ENCODE peak calls at places on chromosomes 12 and 14, in nine cellular contexts. A is neural crest cell, B is LHCN-M2, Q is HS-5, C is astrocyte of the spinal cord, D is NCI-H1092, W is fibroblast of lung, F is T-helper 1 cell, T is skeletal muscle cell. Y is an unnamed sample.

GRCh38 chr14:99522457-99522891 is 41.3 kb downstream of the CCNK start:
- DNase-seq in D (peak), B (no peak), F (peak), T (no peak), Q (no peak), C (peak), A (no peak), W (peak), Y (peak)

GRCh38 chr14:78848234-78848820 is 678.2 kb downstream of the NRXN3 start:
- DNase-seq in F (no peak), C (peak), W (peak), T (peak), D (peak), B (peak), Q (peak), A (peak), Y (peak)

GRCh38 chr12:94427520-94428381 is 31.9 kb downstream of the CEP83 start:
- DNase-seq in W (peak), T (peak), C (peak), B (peak), Q (no peak), D (peak), A (no peak), F (no peak), Y (no peak)

GRCh38 chr12:2794261-2794735 is 472 bp upstream of the FKBP4 start:
- DNase-seq in Q (no peak), T (no peak), B (no peak), D (peak), C (no peak), W (no peak), F (no peak), A (no peak), Y (no peak)

GRCh38 chr14:97564334-97564733 is 767.2 kb downstream of the VRK1 start:
- DNase-seq in T (no peak), Q (no peak), W (no peak), B (no peak), A (no peak), C (no peak), D (no peak), F (no peak), Y (no peak)

GRCh38 chr12:104866286-104866685 is 91.8 kb downstream of the SLC41A2 start:
- DNase-seq in B (peak), W (peak), T (peak), C (peak), Q (no peak), A (no peak), D (no peak), F (no peak), Y (no peak)

GRCh38 chr12:92529944-92530343 is 172.8 kb upstream of the PLEKHG7 start:
- DNase-seq in T (no peak), B (no peak), W (no peak), Q (no peak), C (no peak), F (no peak), D (no peak), A (no peak), Y (no peak)

GRCh38 chr12:69196302-69197288 is 42.8 kb upstream of the CPSF6 start:
- DNase-seq in Q (no peak), C (no peak), T (no peak), F (no peak), W (no peak), B (no peak), D (no peak), A (no peak), Y (no peak)

GRCh38 chr12:1282670-1283361 is 291.8 kb downstream of the ERC1 start:
- DNase-seq in F (no peak), A (no peak), T (no peak), D (no peak), B (no peak), C (peak), W (no peak), Q (no peak), Y (no peak)

GRCh38 chr12:88371416-88372183 is 208.7 kb downstream of the KITLG start:
- DNase-seq in T (peak), W (no peak), B (peak), Q (no peak), A (no peak), C (peak), D (no peak), F (no peak), Y (no peak)

GRCh38 chr14:67722293-67722692 is 20.6 kb downstream of the RDH12 start:
- DNase-seq in C (peak), F (no peak), D (no peak), Q (no peak), A (no peak), T (no peak), W (peak), B (peak), Y (no peak)

GRCh38 chr12:92070864-92071445 is 74.7 kb downstream of the BTG1 start:
- DNase-seq in D (no peak), B (no peak), C (no peak), F (no peak), A (no peak), Q (no peak), T (no peak), W (no peak), Y (no peak)

GRCh38 chr12:45121224-45121623 is 70.3 kb upstream of the DBX2 start:
- DNase-seq in A (no peak), T (no peak), B (no peak), Q (no peak), C (no peak), F (no peak), D (no peak), W (no peak), Y (no peak)

GRCh38 chr14:56514663-56515371 is 64.8 kb upstream of the TMEM260 start:
- DNase-seq in D (no peak), C (peak), B (peak), T (no peak), W (peak), F (no peak), Q (peak), A (no peak), Y (no peak)

GRCh38 chr14:94598816-94599655 is 13.2 kb upstream of the SERPINA3 start:
- DNase-seq in Q (peak), D (no peak), T (peak), A (peak), W (peak), F (no peak), C (peak), B (peak), Y (peak)

GRCh38 chr12:116130431-116130830 is 147.1 kb downstream of the MED13L start:
- DNase-seq in B (no peak), A (no peak), W (peak), T (no peak), C (peak), F (no peak), Q (no peak), D (no peak), Y (no peak)

GRCh38 chr14:100850841-100851585 is 25.1 kb downstream of the MEG3 start:
- DNase-seq in C (no peak), B (no peak), W (no peak), F (peak), A (peak), D (peak), T (no peak), Q (no peak), Y (peak)

GRCh38 chr12:80936642-80937390 is 918 bp downstream of the LIN7A start:
- DNase-seq in D (no peak), B (peak), Q (peak), W (peak), T (no peak), A (peak), C (peak), F (no peak), Y (peak)

GRCh38 chr14:75053396-75054289 is 2.4 kb upstream of the MLH3 start:
- DNase-seq in T (no peak), D (no peak), Q (no peak), F (no peak), B (no peak), A (no peak), C (no peak), W (no peak), Y (no peak)

GRCh38 chr12:76424941-76425340 is 76.7 kb upstream of the BBS10 start:
- DNase-seq in A (no peak), F (no peak), D (no peak), Q (no peak), T (no peak), W (no peak), B (no peak), C (no peak), Y (no peak)

Y was measured in H54.